ENCODE peak calls at places on chromosomes 16 and 17, in four cellular contexts. H, C, D and S are unnamed samples.
A peak's percentile ranks its signal among the peaks of the same experiment; 100 is the strongest.

GRCh38 chr16:84861671-84862070 is 41.9 kb downstream of the CRISPLD2 start:
- DNase-seq in H (no peak), C (no peak), D (no peak), S (no peak)

GRCh38 chr17:72699566-72699965 is 392.9 kb downstream of the SLC39A11 start:
- DNase-seq in H (no peak), C (no peak), D (no peak), S (no peak)

GRCh38 chr16:27704252-27704651 is 154.3 kb downstream of the KATNIP start:
- DNase-seq in H (no peak), C (no peak), D (no peak), S (no peak)

GRCh38 chr16:31090540-31090939 is 1.8 kb upstream of the PRSS53 start:
- DNase-seq in H (no peak), C (no peak), D (no peak), S (no peak)

GRCh38 chr17:1112875-1113274 is 66.9 kb downstream of the ABR start:
- DNase-seq in H (no peak), C (peak; percentile 66), D (no peak), S (no peak)

GRCh38 chr16:73713817-73714495 is 582.7 kb upstream of the PSMD7 start:
- DNase-seq in H (no peak), C (peak; percentile 45), D (no peak), S (no peak)

GRCh38 chr17:20127660-20128413 is 118.7 kb downstream of the SPECC1 start:
- DNase-seq in H (no peak), C (no peak), D (no peak), S (no peak)

GRCh38 chr16:15996432-15997109 is 47.2 kb downstream of the ABCC1 start:
- DNase-seq in H (no peak), C (peak; percentile 8), D (no peak), S (no peak)

GRCh38 chr17:81277421-81277820 is 17.7 kb downstream of the SLC38A10 start:
- DNase-seq in H (no peak), C (no peak), D (no peak), S (no peak)

GRCh38 chr17:41363881-41364280 is 5.7 kb downstream of the KRT33B start:
- DNase-seq in H (no peak), C (no peak), D (no peak), S (no peak)

GRCh38 chr16:10256855-10257641 is 74.8 kb upstream of the GRIN2A start:
- DNase-seq in H (peak; percentile 49), C (peak; percentile 89), D (peak; percentile 61), S (peak; percentile 16)

GRCh38 chr16:1237990-1238389 is 2.5 kb upstream of the TPSAB1 start:
- DNase-seq in H (no peak), C (no peak), D (no peak), S (no peak)

GRCh38 chr17:60330731-60331130 is 61.2 kb downstream of the USP32 start:
- DNase-seq in H (no peak), C (no peak), D (no peak), S (no peak)

GRCh38 chr17:37547986-37548385 is 58.3 kb downstream of the DUSP14 start:
- DNase-seq in H (no peak), C (no peak), D (no peak), S (no peak)

GRCh38 chr17:81218459-81218858 is 4.3 kb downstream of the CEP131 start:
- DNase-seq in H (no peak), C (no peak), D (no peak), S (no peak)

GRCh38 chr16:54050281-54051210 is 236.0 kb downstream of the IRX3 start:
- DNase-seq in H (no peak), C (peak; percentile 23), D (no peak), S (no peak)

GRCh38 chr16:72856797-72857196 is 191.1 kb downstream of the ZFHX3 start:
- DNase-seq in H (no peak), C (peak; percentile 86), D (peak; percentile 26), S (no peak)

GRCh38 chr17:63293310-63293709 is 152.8 kb downstream of the CYB561 start:
- DNase-seq in H (no peak), C (no peak), D (no peak), S (no peak)

GRCh38 chr16:85017151-85017550 is 5.8 kb upstream of the ZDHHC7 start:
- DNase-seq in H (no peak), C (no peak), D (no peak), S (no peak)

GRCh38 chr17:49443862-49444261 is 29.2 kb upstream of the PHB1 start:
- DNase-seq in H (no peak), C (no peak), D (no peak), S (no peak)

GRCh38 chr17:9427460-9428315 is 147.9 kb downstream of the STX8 start:
- DNase-seq in H (no peak), C (no peak), D (no peak), S (no peak)

GRCh38 chr17:34979650-34980352 is 511 bp upstream of the LIG3 start:
- DNase-seq in H (no peak), C (peak; percentile 41), D (no peak), S (no peak)

GRCh38 chr16:75249441-75249840 is 2.0 kb downstream of the BCAR1 start:
- DNase-seq in H (no peak), C (no peak), D (no peak), S (no peak)

GRCh38 chr16:72195609-72196008 is 23.7 kb upstream of the PMFBP1 start:
- DNase-seq in H (no peak), C (peak; percentile 57), D (no peak), S (no peak)

GRCh38 chr17:78430892-78431691 is 52.6 kb downstream of the PGS1 start:
- DNase-seq in H (no peak), C (peak; percentile 82), D (no peak), S (no peak)

GRCh38 chr17:5892897-5893656 is 177.1 kb upstream of the WSCD1 start:
- DNase-seq in H (no peak), C (peak; percentile 42), D (no peak), S (no peak)

GRCh38 chr16:53817812-53818211 is 113.9 kb downstream of the FTO start:
- DNase-seq in H (no peak), C (no peak), D (no peak), S (no peak)

GRCh38 chr17:29592850-29593545 is at the start of gene ANKRD13B:
- DNase-seq in H (no peak), C (peak; percentile 85), D (no peak), S (no peak)

GRCh38 chr16:57976331-57976796 is 5.4 kb upstream of the CNGB1 start:
- DNase-seq in H (no peak), C (no peak), D (no peak), S (no peak)

GRCh38 chr17:34382586-34383224 is 19.7 kb upstream of the CCL1 start:
- DNase-seq in H (no peak), C (no peak), D (no peak), S (no peak)

GRCh38 chr16:70457446-70457845 is 3.1 kb downstream of the FCSK start:
- DNase-seq in H (no peak), C (no peak), D (no peak), S (no peak)

GRCh38 chr16:13902052-13902451 is 17.9 kb upstream of the ERCC4 start:
- DNase-seq in H (no peak), C (no peak), D (no peak), S (no peak)

GRCh38 chr16:20285993-20286499 is 41.3 kb downstream of the GP2 start:
- DNase-seq in H (no peak), C (peak; percentile 35), D (no peak), S (no peak)

GRCh38 chr17:78517421-78517820 is 59.8 kb downstream of the DNAH17 start:
- DNase-seq in H (no peak), C (no peak), D (no peak), S (no peak)